ENCODE peak calls at places on chromosomes 5 and 9, in nine cellular contexts. One of them, this sample, is unnamed.

GRCh38 chr5:98414938-98415337 is 358.5 kb upstream of the RGMB start:
- DNase-seq in effector memory CD8-positive, alpha-beta T cell: no peak
- DNase-seq in fibroblast of pulmonary artery: peak; percentile 52
- DNase-seq in sciatic nerve: no peak
- DNase-seq in H1: no peak
- DNase-seq in ACHN: no peak
- DNase-seq in neural progenitor cell: no peak
- DNase-seq in GF-D8: no peak
- DNase-seq in germinal center: no peak
- DNase-seq in this sample: no peak

GRCh38 chr9:385818-386398 is 171.2 kb downstream of the DOCK8 start:
- DNase-seq in H1: no peak
- DNase-seq in ACHN: peak; percentile 66
- DNase-seq in sciatic nerve: no peak
- DNase-seq in germinal center: peak; percentile 25
- DNase-seq in neural progenitor cell: peak; percentile 76
- DNase-seq in fibroblast of pulmonary artery: peak; percentile 76
- DNase-seq in GF-D8: no peak
- DNase-seq in effector memory CD8-positive, alpha-beta T cell: no peak
- DNase-seq in this sample: peak; percentile 78

GRCh38 chr9:29640507-29640906 is 2067.2 kb upstream of the C9orf72 start:
- DNase-seq in sciatic nerve: no peak
- DNase-seq in ACHN: no peak
- DNase-seq in germinal center: no peak
- DNase-seq in neural progenitor cell: no peak
- DNase-seq in GF-D8: no peak
- DNase-seq in fibroblast of pulmonary artery: no peak
- DNase-seq in effector memory CD8-positive, alpha-beta T cell: no peak
- DNase-seq in H1: no peak
- DNase-seq in this sample: no peak

GRCh38 chr9:3181049-3181953 is 337.4 kb upstream of the PUM3 start:
- DNase-seq in fibroblast of pulmonary artery: peak; percentile 21
- DNase-seq in effector memory CD8-positive, alpha-beta T cell: no peak
- DNase-seq in neural progenitor cell: peak; percentile 83
- DNase-seq in germinal center: peak; percentile 6
- DNase-seq in sciatic nerve: no peak
- DNase-seq in H1: peak; percentile 81
- DNase-seq in ACHN: peak; percentile 42
- DNase-seq in GF-D8: no peak
- DNase-seq in this sample: peak; percentile 62

GRCh38 chr5:161846731-161847130 is 1.2 kb upstream of the GABRA1 start:
- DNase-seq in ACHN: peak; percentile 4
- DNase-seq in effector memory CD8-positive, alpha-beta T cell: no peak
- DNase-seq in fibroblast of pulmonary artery: no peak
- DNase-seq in GF-D8: no peak
- DNase-seq in H1: no peak
- DNase-seq in neural progenitor cell: peak; percentile 86
- DNase-seq in germinal center: no peak
- DNase-seq in sciatic nerve: no peak
- DNase-seq in this sample: no peak

GRCh38 chr9:3299872-3300271 is 225.9 kb downstream of the RFX3 start:
- DNase-seq in GF-D8: peak; percentile 25
- DNase-seq in neural progenitor cell: no peak
- DNase-seq in fibroblast of pulmonary artery: no peak
- DNase-seq in germinal center: peak; percentile 43
- DNase-seq in ACHN: no peak
- DNase-seq in H1: no peak
- DNase-seq in sciatic nerve: no peak
- DNase-seq in effector memory CD8-positive, alpha-beta T cell: no peak
- DNase-seq in this sample: no peak

GRCh38 chr5:178205010-178205748 is 846 bp downstream of the HNRNPAB start:
- DNase-seq in fibroblast of pulmonary artery: peak; percentile 76
- DNase-seq in GF-D8: peak; percentile 40
- DNase-seq in germinal center: peak; percentile 91
- DNase-seq in ACHN: peak; percentile 75
- DNase-seq in neural progenitor cell: peak; percentile 84
- DNase-seq in sciatic nerve: peak; percentile 87
- DNase-seq in H1: no peak
- DNase-seq in effector memory CD8-positive, alpha-beta T cell: peak; percentile 45
- DNase-seq in this sample: peak; percentile 47

GRCh38 chr9:4936823-4937222 is 48.2 kb upstream of the JAK2 start:
- DNase-seq in GF-D8: no peak
- DNase-seq in fibroblast of pulmonary artery: no peak
- DNase-seq in sciatic nerve: no peak
- DNase-seq in ACHN: no peak
- DNase-seq in germinal center: peak; percentile 10
- DNase-seq in H1: no peak
- DNase-seq in neural progenitor cell: no peak
- DNase-seq in effector memory CD8-positive, alpha-beta T cell: no peak
- DNase-seq in this sample: no peak

GRCh38 chr9:133490201-133490681 is 11.3 kb upstream of the SLC2A6 start:
- DNase-seq in effector memory CD8-positive, alpha-beta T cell: no peak
- DNase-seq in H1: no peak
- DNase-seq in germinal center: no peak
- DNase-seq in fibroblast of pulmonary artery: no peak
- DNase-seq in ACHN: no peak
- DNase-seq in sciatic nerve: no peak
- DNase-seq in GF-D8: no peak
- DNase-seq in neural progenitor cell: no peak
- DNase-seq in this sample: no peak

GRCh38 chr5:99032234-99033013 is 103.6 kb upstream of the CHD1 start:
- DNase-seq in effector memory CD8-positive, alpha-beta T cell: no peak
- DNase-seq in germinal center: peak; percentile 7
- DNase-seq in neural progenitor cell: peak; percentile 74
- DNase-seq in H1: no peak
- DNase-seq in GF-D8: peak; percentile 2
- DNase-seq in sciatic nerve: peak; percentile 73
- DNase-seq in fibroblast of pulmonary artery: peak; percentile 90
- DNase-seq in ACHN: peak; percentile 78
- DNase-seq in this sample: peak; percentile 65

GRCh38 chr5:179964015-179964414 is 56.3 kb upstream of the TBC1D9B start:
- DNase-seq in germinal center: no peak
- DNase-seq in GF-D8: no peak
- DNase-seq in ACHN: no peak
- DNase-seq in effector memory CD8-positive, alpha-beta T cell: no peak
- DNase-seq in neural progenitor cell: no peak
- DNase-seq in fibroblast of pulmonary artery: no peak
- DNase-seq in sciatic nerve: no peak
- DNase-seq in H1: no peak
- DNase-seq in this sample: no peak

GRCh38 chr5:162474239-162474638 is 406.7 kb downstream of the GABRG2 start:
- DNase-seq in germinal center: no peak
- DNase-seq in effector memory CD8-positive, alpha-beta T cell: no peak
- DNase-seq in GF-D8: no peak
- DNase-seq in neural progenitor cell: no peak
- DNase-seq in sciatic nerve: no peak
- DNase-seq in ACHN: peak; percentile 38
- DNase-seq in H1: no peak
- DNase-seq in fibroblast of pulmonary artery: no peak
- DNase-seq in this sample: no peak

GRCh38 chr5:36607114-36607561 is 732 bp downstream of the SLC1A3 start:
- DNase-seq in sciatic nerve: no peak
- DNase-seq in fibroblast of pulmonary artery: peak; percentile 62
- DNase-seq in effector memory CD8-positive, alpha-beta T cell: no peak
- DNase-seq in ACHN: peak; percentile 3
- DNase-seq in germinal center: no peak
- DNase-seq in GF-D8: no peak
- DNase-seq in neural progenitor cell: peak; percentile 72
- DNase-seq in H1: no peak
- DNase-seq in this sample: peak; percentile 80

GRCh38 chr9:129783516-129784361 is 19.2 kb upstream of the TOR1B start:
- DNase-seq in effector memory CD8-positive, alpha-beta T cell: peak; percentile 73
- DNase-seq in germinal center: peak; percentile 83
- DNase-seq in neural progenitor cell: peak; percentile 86
- DNase-seq in GF-D8: peak; percentile 7
- DNase-seq in sciatic nerve: peak; percentile 86
- DNase-seq in fibroblast of pulmonary artery: peak; percentile 87
- DNase-seq in ACHN: peak; percentile 66
- DNase-seq in H1: peak; percentile 44
- DNase-seq in this sample: peak; percentile 86

GRCh38 chr9:90044710-90045151 is 439.9 kb downstream of the GADD45G start:
- DNase-seq in effector memory CD8-positive, alpha-beta T cell: no peak
- DNase-seq in germinal center: no peak
- DNase-seq in neural progenitor cell: no peak
- DNase-seq in ACHN: peak; percentile 5
- DNase-seq in H1: no peak
- DNase-seq in GF-D8: no peak
- DNase-seq in fibroblast of pulmonary artery: no peak
- DNase-seq in sciatic nerve: no peak
- DNase-seq in this sample: no peak

GRCh38 chr5:174327317-174327864 is 281.9 kb downstream of the NSG2 start:
- DNase-seq in fibroblast of pulmonary artery: peak; percentile 83
- DNase-seq in effector memory CD8-positive, alpha-beta T cell: no peak
- DNase-seq in neural progenitor cell: peak; percentile 94
- DNase-seq in H1: peak; percentile 76
- DNase-seq in germinal center: peak; percentile 60
- DNase-seq in sciatic nerve: peak; percentile 77
- DNase-seq in GF-D8: no peak
- DNase-seq in ACHN: peak; percentile 68
- DNase-seq in this sample: peak; percentile 72

GRCh38 chr9:88045686-88046085 is 71.4 kb upstream of the CDK20 start:
- DNase-seq in ACHN: no peak
- DNase-seq in effector memory CD8-positive, alpha-beta T cell: no peak
- DNase-seq in germinal center: no peak
- DNase-seq in sciatic nerve: no peak
- DNase-seq in GF-D8: no peak
- DNase-seq in H1: peak; percentile 39
- DNase-seq in neural progenitor cell: no peak
- DNase-seq in fibroblast of pulmonary artery: no peak
- DNase-seq in this sample: no peak

GRCh38 chr9:111648066-111648465 is 13.3 kb upstream of the GNG10 start:
- DNase-seq in effector memory CD8-positive, alpha-beta T cell: no peak
- DNase-seq in GF-D8: no peak
- DNase-seq in neural progenitor cell: no peak
- DNase-seq in H1: no peak
- DNase-seq in germinal center: no peak
- DNase-seq in ACHN: no peak
- DNase-seq in sciatic nerve: no peak
- DNase-seq in fibroblast of pulmonary artery: peak; percentile 45
- DNase-seq in this sample: no peak

GRCh38 chr9:84850830-84851372 is 181.4 kb downstream of the NTRK2 start:
- DNase-seq in effector memory CD8-positive, alpha-beta T cell: no peak
- DNase-seq in germinal center: no peak
- DNase-seq in H1: no peak
- DNase-seq in neural progenitor cell: no peak
- DNase-seq in GF-D8: no peak
- DNase-seq in ACHN: no peak
- DNase-seq in fibroblast of pulmonary artery: no peak
- DNase-seq in sciatic nerve: no peak
- DNase-seq in this sample: no peak

This sample was measured in WERI-Rb-1.